ENCODE peak calls at places on chromosomes 6 and 20, in five cellular contexts. R is CD8-positive, alpha-beta T cell; I is ovary; E is brain microvascular endothelial cell; L is fibroblast of lung. T is an unnamed sample.

GRCh38 chr20:58717278-58718091 is 24.9 kb downstream of the NPEPL1 start:
- DNase-seq in R (no peak), I (peak), E (no peak), L (no peak), T (no peak)

GRCh38 chr6:6131492-6132109 is 124.9 kb upstream of the NRN1 start:
- DNase-seq in R (no peak), I (no peak), E (no peak), L (no peak), T (peak)

GRCh38 chr6:83853178-83853967 is at the start of gene RIPPLY2:
- DNase-seq in R (no peak), I (peak), E (no peak), L (peak), T (no peak)

GRCh38 chr6:150006961-150007464 is 18.3 kb downstream of the RAET1L start:
- DNase-seq in R (peak), I (no peak), E (no peak), L (peak), T (peak)

GRCh38 chr6:150253489-150253888 is 110.6 kb downstream of the PPP1R14C start:
- DNase-seq in R (no peak), I (no peak), E (no peak), L (no peak), T (no peak)

GRCh38 chr6:1724616-1725015 is 114.9 kb downstream of the FOXC1 start:
- DNase-seq in R (no peak), I (no peak), E (no peak), L (no peak), T (no peak)

GRCh38 chr20:39563406-39563805 is 601.3 kb downstream of the DHX35 start:
- DNase-seq in R (no peak), I (no peak), E (no peak), L (no peak), T (no peak)

GRCh38 chr20:2892376-2892775 is 19.1 kb downstream of the PTPRA start:
- DNase-seq in R (no peak), I (no peak), E (no peak), L (no peak), T (no peak)

GRCh38 chr6:159168536-159169192 is 536 bp upstream of the FNDC1 start:
- DNase-seq in R (no peak), I (peak), E (peak), L (peak), T (no peak)

DNA sequence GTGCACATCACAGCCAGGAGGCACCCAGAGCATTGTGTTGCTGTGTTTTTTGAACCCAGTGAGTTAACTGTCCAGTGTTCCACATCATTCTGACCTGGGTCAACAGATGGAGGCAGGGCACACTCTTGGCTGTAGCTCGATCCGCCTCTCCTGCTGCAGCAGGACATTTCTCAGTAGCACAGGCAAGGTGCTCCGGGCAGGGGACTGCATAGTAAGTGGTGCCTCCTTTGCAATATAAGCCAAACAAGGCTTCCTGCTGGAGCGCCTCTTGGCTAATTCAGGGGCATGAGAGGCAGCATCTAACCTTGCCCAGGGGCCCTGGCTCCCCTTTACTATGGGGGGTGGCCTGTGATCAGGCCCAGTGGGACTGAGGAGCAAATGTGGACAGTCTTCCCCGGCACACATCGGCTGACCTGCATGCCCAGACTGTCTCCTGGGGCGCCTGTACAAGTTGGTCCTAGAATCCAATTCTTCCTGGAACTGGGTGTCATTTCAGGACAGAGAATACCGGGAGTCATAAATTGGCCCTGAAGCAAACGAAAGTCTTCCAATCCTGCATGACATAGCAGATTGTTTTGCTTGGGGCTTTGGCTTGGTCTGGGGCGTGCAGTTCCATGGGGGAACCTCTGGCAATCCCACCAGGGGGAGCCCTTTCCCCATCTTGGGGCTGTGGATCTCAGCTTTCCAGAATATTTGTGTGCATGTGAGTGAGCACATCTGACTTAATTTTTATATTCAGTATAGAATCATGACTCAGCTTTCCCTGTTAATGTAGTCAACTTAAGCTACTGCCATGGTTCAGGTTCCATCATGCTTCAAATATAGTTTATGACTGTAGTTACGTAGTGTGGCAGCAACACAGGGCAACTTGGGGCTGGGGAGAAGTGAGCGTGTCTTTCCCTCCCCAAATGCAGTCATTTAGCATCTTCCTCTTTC is 56.0 kb upstream of the DDR1 start:
- DNase-seq in R (peak), I (peak), E (peak), L (peak), T (peak)
- H3K4me3 ChIP-seq in R (peak), I (no peak), E (no peak), L (no peak), T (no peak)

DNA sequence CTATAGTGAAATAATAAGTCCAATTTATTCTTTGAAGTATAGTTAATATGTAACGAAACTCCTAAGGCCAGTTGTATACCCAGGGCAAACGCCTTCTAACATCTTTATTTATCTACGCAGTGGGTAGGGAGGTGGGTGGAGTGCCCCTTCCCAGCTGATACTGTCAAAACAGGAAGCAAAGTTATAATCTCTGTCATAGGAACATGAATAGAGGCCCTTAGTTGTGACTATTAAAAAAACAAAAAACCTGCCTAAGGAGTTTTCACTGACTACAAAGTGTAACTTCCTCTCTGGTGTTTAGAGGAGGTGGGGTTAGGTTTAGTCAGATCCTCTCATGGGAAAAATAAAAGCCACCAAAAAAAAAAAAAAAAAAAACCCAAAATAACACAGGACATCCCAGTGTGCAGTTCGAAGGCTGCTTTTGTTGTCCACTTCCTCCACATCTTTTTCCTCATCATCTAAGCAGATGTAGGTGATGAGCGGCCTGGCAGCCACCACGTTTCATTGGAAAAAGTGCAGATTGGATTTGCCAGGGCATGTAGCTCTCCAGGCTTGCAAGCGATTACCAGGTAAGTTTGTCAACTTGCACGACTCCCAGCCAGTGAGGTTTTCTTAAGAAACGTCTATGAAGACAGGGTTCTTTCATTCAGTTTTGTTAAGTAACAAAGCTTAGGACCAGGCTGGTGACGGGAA is 58.7 kb downstream of the UTRN start:
- DNase-seq in R (peak), I (no peak), E (no peak), L (no peak), T (peak)
- H3K4me3 ChIP-seq in R (peak), I (no peak), E (no peak), L (no peak), T (peak)

GRCh38 chr6:71707059-71707458 is 179.3 kb upstream of the RIMS1 start:
- DNase-seq in R (no peak), I (no peak), E (no peak), L (no peak), T (no peak)
- H3K4me3 ChIP-seq in R (no peak), I (no peak), E (no peak), L (no peak), T (no peak)

GRCh38 chr6:42426191-42426590 is 25.5 kb downstream of the TRERF1 start:
- DNase-seq in R (no peak), I (no peak), E (no peak), L (no peak), T (no peak)
- H3K4me3 ChIP-seq in R (no peak), I (no peak), E (no peak), L (no peak), T (no peak)

GRCh38 chr6:22221630-22222029 is 75.2 kb downstream of the PRL start:
- DNase-seq in R (no peak), I (no peak), E (no peak), L (no peak), T (no peak)
- H3K4me3 ChIP-seq in R (no peak), I (no peak), E (no peak), L (no peak), T (no peak)

GRCh38 chr6:32153835-32154513 is at the start of gene PPT2:
- DNase-seq in R (peak), I (peak), E (peak), L (peak), T (peak)

GRCh38 chr6:32153252-32153834 is 598 bp upstream of the PPT2 start:
- DNase-seq in R (no peak), I (peak), E (peak), L (peak), T (no peak)

GRCh38 chr6:32151131-32151884 is 431 bp downstream of the PRRT1 start:
- DNase-seq in R (no peak), I (no peak), E (no peak), L (no peak), T (no peak)

GRCh38 chr6:32151885-32152311 is at the start of gene PRRT1:
- DNase-seq in R (no peak), I (peak), E (no peak), L (no peak), T (no peak)

GRCh38 chr6:32152414-32153251 is 894 bp upstream of the PRRT1 start:
- DNase-seq in R (no peak), I (peak), E (peak), L (peak), T (no peak)
- H3K4me3 ChIP-seq in R (peak), I (peak), E (peak), L (peak), T (peak)

DNA sequence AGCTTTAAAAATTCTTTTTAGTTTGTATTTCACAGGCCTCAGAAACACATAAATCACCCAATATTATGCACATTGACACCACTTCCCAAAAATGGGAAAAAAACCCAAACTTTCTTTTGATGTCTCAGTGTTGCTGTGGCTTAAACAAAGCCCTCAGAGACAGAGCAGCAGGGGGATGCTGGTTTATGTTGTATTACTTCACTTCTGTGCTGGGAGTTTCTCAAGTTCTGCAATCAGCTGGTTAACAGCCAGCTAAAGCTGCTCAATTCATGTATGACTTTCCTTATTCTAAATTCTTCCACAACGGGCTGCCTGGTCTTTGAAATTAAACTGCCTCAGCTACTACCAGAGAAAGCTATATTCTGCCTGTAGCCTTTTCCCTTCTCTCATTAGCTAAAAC is 5.6 kb downstream of the FILIP1 start:
- DNase-seq in R (no peak), I (no peak), E (peak), L (peak), T (no peak)
- H3K4me3 ChIP-seq in R (no peak), I (no peak), E (no peak), L (no peak), T (no peak)

GRCh38 chr6:89291256-89291819 is 23.8 kb downstream of the GABRR2 start:
- DNase-seq in R (peak), I (no peak), E (no peak), L (no peak), T (no peak)

GRCh38 chr6:89286516-89286915 is 28.6 kb downstream of the GABRR2 start:
- DNase-seq in R (no peak), I (no peak), E (no peak), L (no peak), T (no peak)

GRCh38 chr6:89287351-89288028 is 27.6 kb downstream of the GABRR2 start:
- DNase-seq in R (no peak), I (no peak), E (no peak), L (no peak), T (no peak)

GRCh38 chr6:89290401-89291155 is 24.5 kb downstream of the GABRR2 start:
- DNase-seq in R (no peak), I (no peak), E (no peak), L (no peak), T (no peak)

GRCh38 chr6:89289710-89290109 is 25.4 kb downstream of the GABRR2 start:
- DNase-seq in R (no peak), I (no peak), E (no peak), L (no peak), T (no peak)
- H3K4me3 ChIP-seq in R (no peak), I (no peak), E (no peak), L (no peak), T (no peak)

GRCh38 chr6:36597775-36598174 is 3.6 kb downstream of the SRSF3 start:
- DNase-seq in R (no peak), I (no peak), E (no peak), L (no peak), T (no peak)

GRCh38 chr6:36598326-36598725 is 4.2 kb downstream of the SRSF3 start:
- DNase-seq in R (no peak), I (no peak), E (no peak), L (no peak), T (no peak)

GRCh38 chr6:36598739-36599318 is 4.7 kb downstream of the SRSF3 start:
- DNase-seq in R (no peak), I (no peak), E (no peak), L (no peak), T (no peak)

GRCh38 chr6:36600564-36601146 is 6.5 kb downstream of the SRSF3 start:
- DNase-seq in R (no peak), I (no peak), E (no peak), L (no peak), T (no peak)

GRCh38 chr6:36599791-36600209 is 5.6 kb downstream of the SRSF3 start:
- DNase-seq in R (peak), I (peak), E (peak), L (peak), T (no peak)
- H3K4me3 ChIP-seq in R (peak), I (peak), E (peak), L (peak), T (no peak)

GRCh38 chr20:59726196-59726595 is 121.9 kb downstream of the PHACTR3 start:
- DNase-seq in R (peak), I (no peak), E (no peak), L (no peak), T (no peak)
- H3K4me3 ChIP-seq in R (no peak), I (no peak), E (no peak), L (no peak), T (no peak)